ENCODE peak calls at places on chromosome 10, in nine cellular contexts. F, D, Z, I, A, J, H, R and O are unnamed samples.

GRCh38 chr10:116752969-116753665 is 10.8 kb upstream of the HSPA12A start:
- DNase-seq in F (no peak), D (peak; percentile 62), Z (no peak), I (no peak), A (no peak), J (no peak), H (no peak), R (no peak), O (no peak)

GRCh38 chr10:96211775-96212174 is 59.6 kb downstream of the BLNK start:
- DNase-seq in F (no peak), D (no peak), Z (no peak), I (no peak), A (no peak), J (no peak), H (no peak), R (no peak), O (no peak)

GRCh38 chr10:110619514-110619913 is 24.6 kb upstream of the RBM20 start:
- DNase-seq in F (no peak), D (no peak), Z (no peak), I (no peak), A (no peak), J (no peak), H (no peak), R (no peak), O (no peak)

GRCh38 chr10:77925795-77926565 is 575 bp downstream of the DLG5 start:
- DNase-seq in F (peak; percentile 37), D (peak; percentile 50), Z (no peak), I (no peak), A (peak; percentile 54), J (no peak), H (peak; percentile 36), R (no peak), O (no peak)

GRCh38 chr10:80504158-80504811 is 33.4 kb upstream of the SH2D4B start:
- DNase-seq in F (no peak), D (no peak), Z (no peak), I (no peak), A (no peak), J (no peak), H (no peak), R (no peak), O (no peak)

GRCh38 chr10:16274911-16275310 is 161.9 kb upstream of the PTER start:
- DNase-seq in F (no peak), D (peak; percentile 81), Z (no peak), I (no peak), A (no peak), J (no peak), H (no peak), R (no peak), O (no peak)

GRCh38 chr10:103605359-103606156 is 112.1 kb downstream of the NEURL1 start:
- DNase-seq in F (peak; percentile 76), D (peak; percentile 54), Z (peak; percentile 59), I (no peak), A (peak; percentile 60), J (peak; percentile 32), H (no peak), R (peak; percentile 26), O (peak; percentile 16)

GRCh38 chr10:86298501-86299001 is 68.0 kb downstream of the GRID1 start:
- DNase-seq in F (no peak), D (no peak), Z (no peak), I (no peak), A (no peak), J (no peak), H (no peak), R (no peak), O (no peak)

GRCh38 chr10:102511562-102512274 is 7.9 kb downstream of the SUFU start:
- DNase-seq in F (no peak), D (no peak), Z (no peak), I (no peak), A (no peak), J (no peak), H (no peak), R (no peak), O (no peak)

GRCh38 chr10:118873080-118873737 is 118.4 kb upstream of the CACUL1 start:
- DNase-seq in F (peak; percentile 56), D (no peak), Z (peak; percentile 30), I (no peak), A (peak; percentile 85), J (no peak), H (no peak), R (no peak), O (no peak)

GRCh38 chr10:62794306-62794705 is 10.2 kb upstream of the ADO start:
- DNase-seq in F (no peak), D (no peak), Z (no peak), I (no peak), A (no peak), J (no peak), H (no peak), R (no peak), O (no peak)